ENCODE peak calls at places on chromosomes 12 and 14, in nine cellular contexts. X, B, W, D, I, S, C, L and Y are unnamed samples.

GRCh38 chr12:51480978-51481377 is 56.3 kb downstream of the SLC4A8 start:
- DNase-seq in X (no peak), B (no peak), W (no peak), D (no peak), I (no peak), S (no peak), C (no peak), L (no peak), Y (no peak)

GRCh38 chr12:68613209-68613904 is 2.7 kb downstream of the RAP1B start:
- DNase-seq in X (no peak), B (no peak), W (peak), D (no peak), I (no peak), S (peak), C (no peak), L (no peak), Y (no peak)

GRCh38 chr14:91078095-91078737 is 17.8 kb upstream of the RPS6KA5 start:
- DNase-seq in X (no peak), B (no peak), W (peak), D (peak), I (no peak), S (peak), C (no peak), L (no peak), Y (no peak)

GRCh38 chr14:72463291-72463866 is 430.5 kb downstream of the DPF3 start:
- DNase-seq in X (no peak), B (peak), W (no peak), D (no peak), I (no peak), S (no peak), C (no peak), L (no peak), Y (peak)

GRCh38 chr14:73372529-73372928 is 85.8 kb downstream of the NUMB start:
- DNase-seq in X (no peak), B (no peak), W (no peak), D (no peak), I (no peak), S (no peak), C (no peak), L (no peak), Y (no peak)

GRCh38 chr12:106132175-106133135 is 6.3 kb downstream of the NUAK1 start:
- DNase-seq in X (peak), B (no peak), W (no peak), D (no peak), I (no peak), S (no peak), C (no peak), L (peak), Y (no peak)

GRCh38 chr14:25056688-25057078 is 6.7 kb upstream of the STXBP6 start:
- DNase-seq in X (no peak), B (peak), W (no peak), D (no peak), I (no peak), S (no peak), C (no peak), L (no peak), Y (no peak)

GRCh38 chr14:103679351-103679750 is 35.9 kb downstream of the XRCC3 start:
- DNase-seq in X (peak), B (peak), W (no peak), D (no peak), I (no peak), S (peak), C (no peak), L (no peak), Y (no peak)

GRCh38 chr14:59339526-59339925 is 125.7 kb downstream of the GPR135 start:
- DNase-seq in X (no peak), B (no peak), W (no peak), D (no peak), I (no peak), S (no peak), C (no peak), L (no peak), Y (no peak)

GRCh38 chr14:102279688-102280348 is 25.1 kb downstream of the MOK start:
- DNase-seq in X (no peak), B (peak), W (no peak), D (no peak), I (no peak), S (no peak), C (no peak), L (no peak), Y (peak)